ENCODE peak calls at places on chromosomes 7 and 10, in five cellular contexts. S is neural progenitor cell, B is MM.1S, G is keratinocyte, H is OCI-LY7. P is an unnamed sample. For H3K9me3, the result is how much of the 10 kb centered on the place peaks cover.

GRCh38 chr10:27258492-27258837 is 17.9 kb upstream of the ACBD5 start:
- DNase-seq in S (no peak), B (no peak), G (no peak), H (no peak), P (no peak)

GRCh38 chr7:117134885-117135552 is 181.7 kb downstream of the ST7 start:
- DNase-seq in S (no peak), B (no peak), G (no peak), H (no peak), P (no peak)

GRCh38 chr10:12780634-12781601 is 220.6 kb downstream of the CCDC3 start:
- DNase-seq in S (no peak), B (no peak), G (no peak), H (no peak), P (no peak)

GRCh38 chr7:131688738-131689661 is 132.6 kb upstream of the PODXL start:
- DNase-seq in S (peak), B (peak), G (no peak), H (peak), P (peak)

GRCh38 chr10:79079490-79080355 is 11.0 kb downstream of the ZMIZ1 start:
- DNase-seq in S (no peak), B (no peak), G (no peak), H (no peak), P (peak)

GRCh38 chr10:29257106-29257783 is 31.6 kb upstream of the LYZL1 start:
- DNase-seq in S (no peak), B (no peak), G (no peak), H (no peak), P (peak)

GRCh38 chr7:116404389-116404788 is 95.1 kb upstream of the CAV2 start:
- DNase-seq in S (no peak), B (no peak), G (no peak), H (no peak), P (no peak)

GRCh38 chr10:34430685-34431084 is 384.4 kb downstream of the PARD3 start:
- DNase-seq in S (no peak), B (no peak), G (no peak), H (no peak), P (no peak)

GRCh38 chr10:33157108-33157507 is 177.4 kb downstream of the NRP1 start:
- DNase-seq in S (no peak), B (no peak), G (no peak), H (no peak), P (no peak)

GRCh38 chr10:42948040-42948439 is 128.8 kb upstream of the RET start:
- DNase-seq in S (no peak), B (no peak), G (no peak), H (no peak), P (no peak)

GRCh38 chr7:30647589-30647988 is 34.7 kb downstream of the CRHR2 start:
- DNase-seq in S (no peak), B (no peak), G (no peak), H (no peak), P (no peak)

GRCh38 chr7:78198756-78199155 is 400.2 kb downstream of the PHTF2 start:
- DNase-seq in S (no peak), B (no peak), G (no peak), H (no peak), P (no peak)

GRCh38 chr7:2729043-2729892 is 41.3 kb downstream of the AMZ1 start:
- DNase-seq in S (no peak), B (no peak), G (no peak), H (no peak), P (no peak)

GRCh38 chr10:128125944-128126764 is at the start of gene MKI67:
- DNase-seq in S (peak), B (peak), G (no peak), H (peak), P (peak)

GRCh38 chr10:17387861-17388503 is 66.4 kb downstream of the ST8SIA6 start:
- DNase-seq in S (peak), B (no peak), G (no peak), H (no peak), P (peak)

GRCh38 chr7:150992833-150993302 is 2.1 kb downstream of the NOS3 start:
- DNase-seq in S (peak), B (no peak), G (no peak), H (peak), P (no peak)

GRCh38 chr7:26065652-26066051 is 86.3 kb upstream of the NFE2L3 start:
- DNase-seq in S (no peak), B (no peak), G (no peak), H (no peak), P (no peak)

GRCh38 chr7:91852263-91852741 is 28.2 kb downstream of the MTERF1 start:
- DNase-seq in S (peak), B (peak), G (peak), H (peak), P (peak)

GRCh38 chr7:23864984-23865383 is 155.0 kb downstream of the STK31 start:
- DNase-seq in S (no peak), B (no peak), G (no peak), H (no peak), P (no peak)

GRCh38 chr10:96374639-96374984 is 15.8 kb upstream of the OPALIN start:
- DNase-seq in S (peak), B (no peak), G (no peak), H (no peak), P (no peak)

DNA sequence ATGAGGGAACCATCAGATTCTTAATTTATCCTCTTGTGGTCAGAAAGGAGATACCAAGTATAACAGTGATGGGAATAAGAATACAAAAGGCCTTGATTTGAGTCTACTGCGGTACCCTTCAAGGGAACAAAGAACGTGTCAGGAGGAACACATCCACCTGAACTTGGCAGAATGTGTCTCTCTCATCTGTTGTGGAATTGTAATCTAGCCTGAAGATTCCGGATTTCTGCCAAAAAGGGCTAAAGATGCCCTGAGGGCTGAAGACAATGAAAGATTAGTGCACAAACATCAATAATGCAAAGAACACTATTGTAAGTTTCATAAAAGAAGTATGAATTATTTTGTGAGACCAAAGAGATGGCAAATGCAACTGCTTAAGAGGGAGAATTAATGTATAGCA is 134.8 kb downstream of the RELN start:
- DNase-seq in S (no peak), B (no peak), G (no peak), H (no peak), P (no peak)
- H3K4me2 ChIP-seq in S (no peak), B (no peak), G (no peak), H (no peak), P (no peak)

GRCh38 chr7:159031750-159032149 is 112.9 kb downstream of the VIPR2 start:
- DNase-seq in S (no peak), B (no peak), G (no peak), H (no peak), P (no peak)
- H3K9me3 ChIP-seq in S (under half), B (under half), G (under half), H (under half), P (under half)

GRCh38 chr10:44310762-44311562 is 73.9 kb downstream of the CXCL12 start:
- DNase-seq in S (peak), B (peak), G (no peak), H (peak), P (no peak)
- H3K4me2 ChIP-seq in S (peak), B (peak), G (peak), H (no peak), P (no peak)

GRCh38 chr7:138170298-138170697 is 94.0 kb downstream of the AKR1D1 start:
- DNase-seq in S (peak), B (no peak), G (no peak), H (no peak), P (no peak)
- H3K9me3 ChIP-seq in S (under half), B (under half), G (under half), H (under half), P (under half)

DNA sequence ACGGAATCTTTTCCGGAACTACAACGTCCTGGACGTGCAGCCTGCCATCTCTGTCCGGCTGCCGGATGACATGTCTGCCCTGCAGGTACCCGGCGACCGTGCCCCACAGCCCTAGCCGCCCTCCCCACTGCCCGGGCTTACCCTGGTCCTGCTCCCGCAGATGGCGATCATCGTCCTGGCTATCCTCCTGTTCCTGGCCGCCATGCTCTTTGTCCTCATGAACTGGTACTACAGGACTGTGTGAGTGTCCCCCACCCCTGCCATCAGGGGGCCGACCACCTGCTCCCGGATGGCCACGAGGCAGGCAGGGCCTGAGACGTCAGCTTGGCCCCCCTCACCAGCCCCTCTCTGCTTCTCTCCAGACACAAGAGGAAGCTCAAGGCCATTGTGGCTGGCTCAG is 38.0 kb upstream of the VSIR start:
- DNase-seq in S (no peak), B (no peak), G (no peak), H (no peak), P (peak)
- H3K4me2 ChIP-seq in S (no peak), B (no peak), G (no peak), H (no peak), P (no peak)

GRCh38 chr10:37784678-37785077 is 72.7 kb downstream of the ZNF248 start:
- DNase-seq in S (no peak), B (no peak), G (no peak), H (no peak), P (no peak)
- H3K9me3 ChIP-seq in S (under half), B (under half), G (under half), H (under half), P (under half)

GRCh38 chr10:114613237-114613979 is 44.7 kb downstream of the ABLIM1 start:
- DNase-seq in S (no peak), B (no peak), G (no peak), H (no peak), P (no peak)
- H3K4me2 ChIP-seq in S (no peak), B (no peak), G (no peak), H (no peak), P (peak)

GRCh38 chr7:14414274-14414986 is 425.0 kb upstream of the ETV1 start:
- DNase-seq in S (no peak), B (no peak), G (no peak), H (no peak), P (no peak)

GRCh38 chr7:14419554-14419953 is 430.1 kb upstream of the ETV1 start:
- DNase-seq in S (no peak), B (no peak), G (no peak), H (no peak), P (no peak)

GRCh38 chr7:14420768-14421167 is 431.3 kb upstream of the ETV1 start:
- DNase-seq in S (no peak), B (no peak), G (no peak), H (no peak), P (no peak)

DNA sequence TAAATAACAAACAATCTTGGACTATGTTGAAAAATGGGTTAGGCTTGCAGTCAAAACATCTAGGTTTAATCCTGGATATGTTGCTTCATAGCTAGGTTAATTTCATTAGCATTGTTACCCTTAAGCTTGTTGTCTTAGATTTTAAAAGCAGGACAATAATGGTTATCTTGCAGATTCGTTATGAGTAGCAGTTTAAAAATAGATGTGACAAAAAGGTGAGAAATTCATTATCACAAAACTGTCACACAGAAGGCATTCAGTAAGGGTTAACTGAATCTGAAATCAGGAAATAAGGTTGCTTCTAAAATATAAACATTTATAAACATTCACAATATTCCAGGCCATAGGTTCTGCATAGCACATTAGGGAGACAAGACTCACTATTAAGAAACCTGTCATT is 429.2 kb upstream of the ETV1 start:
- DNase-seq in S (no peak), B (no peak), G (no peak), H (no peak), P (no peak)
- H3K9me3 ChIP-seq in S (under half), B (under half), G (under half), H (under half), P (under half)

P was measured in PC-9.